ENCODE peak calls at places on chromosomes 7 and 10, in five cellular contexts. N, X, S, J and I are unnamed samples.

GRCh38 chr7:11261470-11261869 is 287.8 kb downstream of the PHF14 start:
- DNase-seq in S (no peak), N (no peak), X (no peak), J (no peak), I (no peak)

GRCh38 chr7:104642551-104642950 is 314.1 kb downstream of the LHFPL3 start:
- DNase-seq in X (no peak), J (no peak), N (no peak), S (no peak), I (no peak)

GRCh38 chr7:107627002-107627401 is 33.6 kb upstream of the SLC26A4 start:
- DNase-seq in X (no peak), S (no peak), J (no peak), N (no peak), I (no peak)

GRCh38 chr7:26584964-26585650 is 279.3 kb downstream of the SKAP2 start:
- DNase-seq in N (no peak), X (no peak), S (no peak), J (no peak), I (no peak)

GRCh38 chr10:81820418-81820817 is 54.6 kb upstream of the NRG3 start:
- DNase-seq in N (no peak), S (peak), J (no peak), X (no peak), I (no peak)

GRCh38 chr7:22551768-22552513 is 52.0 kb upstream of the STEAP1B start:
- DNase-seq in N (no peak), X (no peak), J (no peak), S (no peak), I (no peak)

GRCh38 chr10:82628373-82628772 is 753.4 kb downstream of the NRG3 start:
- DNase-seq in S (peak), X (no peak), J (no peak), N (no peak), I (no peak)

GRCh38 chr10:43203491-43204393 is 63.1 kb downstream of the RASGEF1A start:
- DNase-seq in N (peak), X (no peak), J (no peak), S (peak), I (peak)

GRCh38 chr10:22391605-22392004 is 46.3 kb downstream of the SPAG6 start:
- DNase-seq in X (no peak), J (no peak), N (no peak), S (no peak), I (no peak)

GRCh38 chr7:134126937-134127848 is at the start of gene LRGUK:
- DNase-seq in X (peak), S (peak), J (peak), N (peak), I (peak)
- H3K9ac ChIP-seq in X (peak), S (no peak), J (peak), N (peak), I (no peak)

GRCh38 chr10:100537475-100537874 is 1.7 kb downstream of the HIF1AN start:
- DNase-seq in X (no peak), J (no peak), S (no peak), N (no peak), I (no peak)

GRCh38 chr10:100531761-100532160 is 2.1 kb upstream of the NDUFB8 start:
- DNase-seq in J (no peak), N (no peak), X (no peak), S (no peak), I (no peak)

GRCh38 chr10:100535338-100535714 is 417 bp upstream of the HIF1AN start:
- DNase-seq in N (no peak), S (no peak), J (no peak), X (no peak), I (no peak)

GRCh38 chr10:100535715-100536353 is at the start of gene HIF1AN:
- DNase-seq in J (peak), S (peak), X (peak), N (peak), I (peak)

GRCh38 chr10:100534726-100535125 is 1.0 kb upstream of the HIF1AN start:
- DNase-seq in S (no peak), N (no peak), X (no peak), J (no peak), I (no peak)
- H3K9ac ChIP-seq in S (no peak), N (no peak), X (no peak), J (no peak), I (no peak)

GRCh38 chr7:35253680-35254495 is at the start of gene TBX20:
- DNase-seq in N (peak), J (peak), X (peak), S (peak), I (peak)
- H3K9ac ChIP-seq in N (peak), J (no peak), X (no peak), S (no peak), I (no peak)

GRCh38 chr7:103425177-103425576 is 20.8 kb downstream of the SLC26A5 start:
- DNase-seq in S (no peak), N (peak), X (no peak), J (no peak), I (no peak)
- H3K9ac ChIP-seq in S (no peak), N (no peak), X (no peak), J (no peak), I (no peak)

DNA sequence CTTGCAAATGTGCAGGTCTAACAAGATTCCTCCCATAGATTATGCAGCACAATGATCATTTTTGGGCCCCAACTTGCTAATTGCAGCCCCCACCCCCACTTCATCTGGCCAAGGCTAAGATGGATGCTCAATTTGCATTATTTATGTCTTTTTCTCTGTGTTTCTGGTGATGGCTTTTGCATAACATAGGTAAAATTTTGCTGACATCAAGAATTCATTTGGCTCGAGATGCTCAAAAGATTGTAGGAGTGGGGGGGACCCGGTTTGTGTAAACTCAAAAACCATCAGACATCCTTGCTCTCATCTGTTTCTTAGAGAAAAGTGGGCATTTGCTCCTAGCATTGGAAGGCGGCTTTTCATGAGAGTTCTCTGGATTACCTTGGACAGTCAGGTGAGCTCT is 356.3 kb upstream of the NPVF start:
- DNase-seq in S (no peak), N (no peak), J (no peak), X (no peak), I (no peak)
- H3K9ac ChIP-seq in S (no peak), N (no peak), J (no peak), X (no peak), I (no peak)

GRCh38 chr10:29588640-29589421 is 45.9 kb downstream of the SVIL start:
- DNase-seq in X (peak), N (peak), J (peak), S (no peak), I (no peak)
- H3K9ac ChIP-seq in X (peak), N (no peak), J (peak), S (no peak), I (no peak)

GRCh38 chr7:128431754-128432153 is 22.0 kb upstream of the IMPDH1 start:
- DNase-seq in X (no peak), S (no peak), J (no peak), N (no peak), I (no peak)
- H3K9ac ChIP-seq in X (no peak), S (no peak), J (peak), N (no peak), I (no peak)

GRCh38 chr10:21336476-21337170 is 188.9 kb downstream of the SKIDA1 start:
- DNase-seq in J (peak), X (peak), N (peak), S (peak), I (peak)
- H3K9ac ChIP-seq in J (peak), X (peak), N (peak), S (no peak), I (no peak)

DNA sequence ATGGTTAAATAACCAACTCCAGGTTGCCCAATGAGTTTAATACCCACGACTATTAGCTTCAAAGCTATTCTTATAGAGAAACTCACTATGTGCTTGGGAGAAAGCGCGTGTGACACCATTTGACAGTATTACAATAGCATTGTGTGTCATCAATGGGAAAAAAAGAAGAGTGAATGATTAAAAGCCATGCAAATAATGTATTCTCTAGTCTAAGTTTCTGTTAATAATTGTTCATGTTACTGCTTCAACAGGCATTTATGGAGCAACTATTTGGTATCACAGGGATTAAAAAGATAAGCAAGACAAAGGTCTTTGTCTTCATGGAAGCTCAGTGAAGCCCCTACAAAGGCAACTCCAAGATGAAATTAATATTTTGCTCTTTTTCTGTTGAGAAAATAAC is 47.2 kb downstream of the CAV1 start:
- DNase-seq in N (no peak), S (no peak), X (no peak), J (no peak), I (no peak)
- H3K9ac ChIP-seq in N (no peak), S (no peak), X (peak), J (no peak), I (no peak)

GRCh38 chr7:133433165-133433812 is 180.4 kb downstream of the EXOC4 start:
- DNase-seq in X (no peak), J (no peak), N (no peak), S (no peak), I (no peak)

GRCh38 chr7:133431134-133431711 is 178.3 kb downstream of the EXOC4 start:
- DNase-seq in N (no peak), J (no peak), X (no peak), S (no peak), I (no peak)

GRCh38 chr7:133436014-133436428 is 183.1 kb downstream of the EXOC4 start:
- DNase-seq in N (no peak), J (peak), S (no peak), X (peak), I (peak)

GRCh38 chr7:133437544-133437943 is 184.7 kb downstream of the EXOC4 start:
- DNase-seq in N (no peak), J (no peak), X (no peak), S (no peak), I (no peak)

GRCh38 chr7:133434246-133434865 is 181.5 kb downstream of the EXOC4 start:
- DNase-seq in S (peak), N (no peak), X (peak), J (peak), I (no peak)
- H3K9ac ChIP-seq in S (no peak), N (no peak), X (no peak), J (peak), I (no peak)